ENCODE peak calls at places on chromosome 15, in five cellular contexts. V, U, G, W and D are unnamed samples.

GRCh38 chr15:92197761-92198160 is 195.9 kb upstream of the ST8SIA2 start:
- DNase-seq in W (no peak), G (no peak), U (no peak), V (no peak), D (no peak)

GRCh38 chr15:68387288-68388143 is 44.4 kb downstream of the ITGA11 start:
- DNase-seq in V (peak; percentile 11), G (no peak), U (no peak), W (no peak), D (peak; percentile 8)

GRCh38 chr15:72176155-72176554 is 21.4 kb downstream of the GRAMD2A start:
- DNase-seq in V (no peak), G (no peak), U (no peak), W (no peak), D (no peak)

GRCh38 chr15:52146776-52147175 is 34.2 kb upstream of the BCL2L10 start:
- DNase-seq in G (no peak), U (no peak), W (no peak), V (no peak), D (no peak)

GRCh38 chr15:82132742-82133141 is 86.9 kb upstream of the MEX3B start:
- DNase-seq in U (no peak), W (no peak), G (peak; percentile 51), V (no peak), D (no peak)

GRCh38 chr15:45543051-45543450 is 20.5 kb upstream of the SLC30A4 start:
- DNase-seq in W (no peak), V (no peak), G (no peak), U (no peak), D (no peak)

GRCh38 chr15:70254186-70254974 is 156.7 kb upstream of the TLE3 start:
- DNase-seq in G (no peak), W (no peak), U (no peak), V (no peak), D (no peak)

GRCh38 chr15:62469874-62470688 is 305.0 kb upstream of the C2CD4B start:
- DNase-seq in V (no peak), U (no peak), G (peak; percentile 68), W (no peak), D (peak; percentile 36)

GRCh38 chr15:92638709-92639365 is 16.7 kb downstream of the FAM174B start:
- DNase-seq in G (no peak), U (no peak), V (no peak), W (no peak), D (no peak)

GRCh38 chr15:33091983-33092688 is 102.4 kb downstream of the FMN1 start:
- DNase-seq in W (no peak), U (no peak), G (no peak), V (no peak), D (no peak)

GRCh38 chr15:101807345-101807945 is 4.1 kb downstream of the OR4F6 start:
- DNase-seq in G (no peak), U (no peak), W (no peak), V (no peak), D (no peak)

GRCh38 chr15:99454941-99455795 is 110.6 kb upstream of the MEF2A start:
- DNase-seq in G (peak; percentile 98), W (no peak), V (peak; percentile 92), U (no peak), D (peak; percentile 93)

GRCh38 chr15:86623236-86623635 is 543.6 kb downstream of the AGBL1 start:
- DNase-seq in U (no peak), W (no peak), V (no peak), G (no peak), D (no peak)

GRCh38 chr15:89105147-89105546 is 16.9 kb downstream of the ABHD2 start:
- DNase-seq in G (peak; percentile 95), W (no peak), U (no peak), V (no peak), D (peak; percentile 46)

GRCh38 chr15:79179108-79179561 is 88.6 kb upstream of the RASGRF1 start:
- DNase-seq in U (no peak), V (no peak), W (no peak), G (peak; percentile 18), D (no peak)

GRCh38 chr15:38864122-38864521 is 299.5 kb upstream of the RASGRP1 start:
- DNase-seq in U (no peak), W (no peak), G (peak; percentile 33), V (no peak), D (no peak)

GRCh38 chr15:41689834-41690233 is 29.6 kb downstream of the MGA start:
- DNase-seq in V (no peak), W (no peak), G (peak; percentile 15), U (no peak), D (no peak)

GRCh38 chr15:80556694-80557367 is 138.3 kb upstream of the ABHD17C start:
- DNase-seq in U (no peak), W (no peak), G (peak; percentile 33), V (no peak), D (no peak)

GRCh38 chr15:44215594-44215993 is 20.5 kb upstream of the FRMD5 start:
- DNase-seq in U (no peak), G (peak; percentile 84), W (no peak), V (no peak), D (no peak)

GRCh38 chr15:56058986-56059385 is 65.6 kb upstream of the NEDD4 start:
- DNase-seq in W (no peak), V (no peak), U (no peak), G (peak; percentile 38), D (no peak)

GRCh38 chr15:85168642-85169173 is 187.1 kb downstream of the PDE8A start:
- DNase-seq in V (no peak), W (peak; percentile 11), G (peak; percentile 21), U (peak; percentile 17), D (no peak)

GRCh38 chr15:39092761-39093160 is 488.1 kb upstream of the THBS1 start:
- DNase-seq in W (no peak), G (no peak), U (no peak), V (no peak), D (no peak)

GRCh38 chr15:43187544-43188155 is 2.4 kb downstream of the CCNDBP1 start:
- DNase-seq in G (peak; percentile 72), V (no peak), W (no peak), U (no peak), D (no peak)

GRCh38 chr15:40763801-40764765 is at the start of gene GCHFR:
- DNase-seq in G (peak; percentile 76), V (peak; percentile 70), W (peak; percentile 62), U (peak; percentile 78), D (peak; percentile 78)

GRCh38 chr15:25136119-25136518 is 181.3 kb downstream of the SNRPN start:
- DNase-seq in V (no peak), W (no peak), G (peak; percentile 11), U (no peak), D (no peak)

GRCh38 chr15:51368751-51369450 is 27.4 kb downstream of the GLDN start:
- DNase-seq in U (no peak), W (no peak), V (no peak), G (peak; percentile 28), D (no peak)

GRCh38 chr15:61769557-61769956 is 290.7 kb downstream of the VPS13C start:
- DNase-seq in W (no peak), G (no peak), V (no peak), U (no peak), D (no peak)

GRCh38 chr15:78552597-78552996 is 12.4 kb downstream of the PSMA4 start:
- DNase-seq in U (no peak), V (no peak), G (no peak), W (no peak), D (no peak)

GRCh38 chr15:91186892-91187644 is 87.0 kb downstream of the SV2B start:
- DNase-seq in W (peak; percentile 7), G (peak; percentile 34), V (no peak), U (no peak), D (no peak)

GRCh38 chr15:91265431-91265940 is 165.4 kb downstream of the SV2B start:
- DNase-seq in V (no peak), U (no peak), G (no peak), W (no peak), D (no peak)

GRCh38 chr15:63444607-63445006 is 59.8 kb upstream of the USP3 start:
- DNase-seq in U (no peak), V (no peak), G (no peak), W (no peak), D (no peak)

GRCh38 chr15:71329041-71329440 is 213.8 kb downstream of the THSD4 start:
- DNase-seq in U (no peak), G (peak; percentile 50), V (peak; percentile 46), W (no peak), D (peak; percentile 77)

GRCh38 chr15:41022487-41023090 is 69.3 kb downstream of the CHAC1 start:
- DNase-seq in W (peak; percentile 41), U (no peak), V (peak; percentile 36), G (peak; percentile 81), D (peak; percentile 27)

GRCh38 chr15:60751985-60752952 is 273.3 kb upstream of the ICE2 start:
- DNase-seq in G (peak; percentile 90), U (no peak), V (peak; percentile 45), W (no peak), D (peak; percentile 47)

GRCh38 chr15:39061952-39062464 is 497.4 kb upstream of the RASGRP1 start:
- DNase-seq in V (no peak), U (no peak), G (no peak), W (no peak), D (no peak)

GRCh38 chr15:75349851-75350588 is 3.2 kb downstream of the NEIL1 start:
- DNase-seq in U (no peak), G (no peak), V (no peak), W (no peak), D (no peak)

GRCh38 chr15:58403581-58403980 is 28.2 kb upstream of the LIPC start:
- DNase-seq in U (no peak), W (no peak), V (no peak), G (no peak), D (no peak)

GRCh38 chr15:78457101-78457500 is 19.1 kb downstream of the IREB2 start:
- DNase-seq in G (peak; percentile 76), U (no peak), W (no peak), V (no peak), D (no peak)

GRCh38 chr15:39919740-39920509 is at the start of gene GPR176:
- DNase-seq in G (peak; percentile 90), V (peak; percentile 34), W (peak; percentile 28), U (peak; percentile 19), D (peak; percentile 36)

GRCh38 chr15:32956006-32956405 is 238.2 kb downstream of the GREM1 start:
- DNase-seq in U (peak; percentile 12), V (no peak), G (peak; percentile 84), W (no peak), D (no peak)